ENCODE peak calls at places on chromosomes 2 and 18, in five cellular contexts. One of them, this sample, is unnamed.

GRCh38 chr2:223900531-223900930 is 44.6 kb downstream of the WDFY1 start:
- DNase-seq in neural crest cell: no peak
- DNase-seq in mucosa of descending colon: no peak
- DNase-seq in cardiac fibroblast: no peak
- DNase-seq in AG10803: no peak
- DNase-seq in this sample: no peak

GRCh38 chr18:45060102-45060501 is 379.4 kb downstream of the SETBP1 start:
- DNase-seq in neural crest cell: no peak
- DNase-seq in mucosa of descending colon: no peak
- DNase-seq in cardiac fibroblast: no peak
- DNase-seq in AG10803: no peak
- DNase-seq in this sample: no peak

GRCh38 chr2:45169339-45170190 is 160.3 kb upstream of the SIX2 start:
- DNase-seq in neural crest cell: peak; percentile 19
- DNase-seq in mucosa of descending colon: no peak
- DNase-seq in cardiac fibroblast: peak; percentile 65
- DNase-seq in AG10803: no peak
- DNase-seq in this sample: peak; percentile 92

GRCh38 chr2:72925328-72925943 is 8.1 kb downstream of the EMX1 start:
- DNase-seq in neural crest cell: no peak
- DNase-seq in mucosa of descending colon: no peak
- DNase-seq in cardiac fibroblast: no peak
- DNase-seq in AG10803: no peak
- DNase-seq in this sample: peak; percentile 88

GRCh38 chr2:46066116-46066515 is 231.1 kb upstream of the EPAS1 start:
- DNase-seq in neural crest cell: no peak
- DNase-seq in mucosa of descending colon: no peak
- DNase-seq in cardiac fibroblast: no peak
- DNase-seq in AG10803: no peak
- DNase-seq in this sample: no peak

GRCh38 chr2:134142341-134142738 is 111.5 kb upstream of the MGAT5 start:
- DNase-seq in neural crest cell: no peak
- DNase-seq in mucosa of descending colon: no peak
- DNase-seq in cardiac fibroblast: no peak
- DNase-seq in AG10803: no peak
- DNase-seq in this sample: no peak

GRCh38 chr2:28567076-28567471 is 71.2 kb downstream of the PLB1 start:
- DNase-seq in neural crest cell: no peak
- DNase-seq in mucosa of descending colon: no peak
- DNase-seq in cardiac fibroblast: no peak
- DNase-seq in AG10803: no peak
- DNase-seq in this sample: no peak

GRCh38 chr2:12270876-12271588 is 445.7 kb upstream of the TRIB2 start:
- DNase-seq in neural crest cell: no peak
- DNase-seq in mucosa of descending colon: no peak
- DNase-seq in cardiac fibroblast: no peak
- DNase-seq in AG10803: no peak
- DNase-seq in this sample: no peak

GRCh38 chr18:77733292-77733903 is 483.8 kb downstream of the GALR1 start:
- DNase-seq in neural crest cell: no peak
- DNase-seq in mucosa of descending colon: no peak
- DNase-seq in cardiac fibroblast: no peak
- DNase-seq in AG10803: no peak
- DNase-seq in this sample: no peak

GRCh38 chr2:206084468-206084869 is 1.5 kb downstream of the INO80D start:
- DNase-seq in neural crest cell: peak; percentile 35
- DNase-seq in mucosa of descending colon: peak; percentile 67
- DNase-seq in cardiac fibroblast: peak; percentile 77
- DNase-seq in AG10803: peak; percentile 85
- DNase-seq in this sample: peak; percentile 90

GRCh38 chr2:16678964-16679363 is 13.3 kb upstream of the CYRIA start:
- DNase-seq in neural crest cell: no peak
- DNase-seq in mucosa of descending colon: no peak
- DNase-seq in cardiac fibroblast: no peak
- DNase-seq in AG10803: no peak
- DNase-seq in this sample: no peak

GRCh38 chr2:232315049-232315922 is 63.3 kb upstream of the ALPP start:
- DNase-seq in neural crest cell: no peak
- DNase-seq in mucosa of descending colon: peak; percentile 73
- DNase-seq in cardiac fibroblast: peak; percentile 72
- DNase-seq in AG10803: peak; percentile 96
- DNase-seq in this sample: peak; percentile 97

GRCh38 chr18:73040247-73040646 is 172.5 kb upstream of the NETO1 start:
- DNase-seq in neural crest cell: no peak
- DNase-seq in mucosa of descending colon: no peak
- DNase-seq in cardiac fibroblast: no peak
- DNase-seq in AG10803: no peak
- DNase-seq in this sample: no peak

GRCh38 chr2:183614797-183615429 is 490.7 kb downstream of the NUP35 start:
- DNase-seq in neural crest cell: no peak
- DNase-seq in mucosa of descending colon: no peak
- DNase-seq in cardiac fibroblast: no peak
- DNase-seq in AG10803: no peak
- DNase-seq in this sample: no peak

GRCh38 chr2:80506563-80506962 is 202.0 kb upstream of the LRRTM1 start:
- DNase-seq in neural crest cell: no peak
- DNase-seq in mucosa of descending colon: no peak
- DNase-seq in cardiac fibroblast: no peak
- DNase-seq in AG10803: no peak
- DNase-seq in this sample: no peak

GRCh38 chr2:85175369-85176299 is 42.4 kb downstream of the TCF7L1 start:
- DNase-seq in neural crest cell: no peak
- DNase-seq in mucosa of descending colon: no peak
- DNase-seq in cardiac fibroblast: peak; percentile 41
- DNase-seq in AG10803: peak; percentile 61
- DNase-seq in this sample: peak; percentile 91

GRCh38 chr2:171132086-171132485 is 28.6 kb downstream of the TLK1 start:
- DNase-seq in neural crest cell: no peak
- DNase-seq in mucosa of descending colon: no peak
- DNase-seq in cardiac fibroblast: no peak
- DNase-seq in AG10803: no peak
- DNase-seq in this sample: no peak

GRCh38 chr2:16617282-16618266 is 48.1 kb downstream of the CYRIA start:
- DNase-seq in neural crest cell: peak; percentile 25
- DNase-seq in mucosa of descending colon: no peak
- DNase-seq in cardiac fibroblast: peak; percentile 67
- DNase-seq in AG10803: peak; percentile 18
- DNase-seq in this sample: peak; percentile 54

GRCh38 chr2:120486441-120486840 is 140.5 kb downstream of the INHBB start:
- DNase-seq in neural crest cell: no peak
- DNase-seq in mucosa of descending colon: peak; percentile 22
- DNase-seq in cardiac fibroblast: no peak
- DNase-seq in AG10803: no peak
- DNase-seq in this sample: peak; percentile 22

GRCh38 chr2:168787782-168788376 is 14.6 kb upstream of the NOSTRIN start:
- DNase-seq in neural crest cell: no peak
- DNase-seq in mucosa of descending colon: no peak
- DNase-seq in cardiac fibroblast: no peak
- DNase-seq in AG10803: no peak
- DNase-seq in this sample: no peak

GRCh38 chr2:48768669-48769068 is 13.1 kb upstream of the LHCGR start:
- DNase-seq in neural crest cell: no peak
- DNase-seq in mucosa of descending colon: no peak
- DNase-seq in cardiac fibroblast: no peak
- DNase-seq in AG10803: no peak
- DNase-seq in this sample: no peak

GRCh38 chr2:14761118-14761517 is 128.6 kb downstream of the LRATD1 start:
- DNase-seq in neural crest cell: no peak
- DNase-seq in mucosa of descending colon: no peak
- DNase-seq in cardiac fibroblast: no peak
- DNase-seq in AG10803: no peak
- DNase-seq in this sample: no peak

GRCh38 chr2:166127217-166128155 is at the start of gene SCN1A:
- DNase-seq in neural crest cell: peak; percentile 28
- DNase-seq in mucosa of descending colon: no peak
- DNase-seq in cardiac fibroblast: peak; percentile 64
- DNase-seq in AG10803: peak; percentile 48
- DNase-seq in this sample: peak; percentile 26
- TF ChIP-seq CTCF in neural crest cell: peak; percentile 80
- TF ChIP-seq CTCF in mucosa of descending colon: no peak
- TF ChIP-seq CTCF in cardiac fibroblast: peak; percentile 51
- TF ChIP-seq CTCF in AG10803: peak; percentile 70
- TF ChIP-seq CTCF in this sample: peak; percentile 69

GRCh38 chr18:12091742-12092141 is 1.9 kb upstream of the ANKRD62 start:
- DNase-seq in neural crest cell: no peak
- DNase-seq in mucosa of descending colon: no peak
- DNase-seq in cardiac fibroblast: no peak
- DNase-seq in AG10803: no peak
- DNase-seq in this sample: no peak

GRCh38 chr18:12088096-12088495 is 5.5 kb upstream of the ANKRD62 start:
- DNase-seq in neural crest cell: no peak
- DNase-seq in mucosa of descending colon: no peak
- DNase-seq in cardiac fibroblast: no peak
- DNase-seq in AG10803: no peak
- DNase-seq in this sample: no peak

GRCh38 chr18:12088731-12089375 is 4.8 kb upstream of the ANKRD62 start:
- DNase-seq in neural crest cell: no peak
- DNase-seq in mucosa of descending colon: peak; percentile 47
- DNase-seq in cardiac fibroblast: no peak
- DNase-seq in AG10803: no peak
- DNase-seq in this sample: no peak

GRCh38 chr18:12093520-12094257 is at the start of gene ANKRD62:
- DNase-seq in neural crest cell: no peak
- DNase-seq in mucosa of descending colon: no peak
- DNase-seq in cardiac fibroblast: no peak
- DNase-seq in AG10803: no peak
- DNase-seq in this sample: no peak

GRCh38 chr18:12092398-12093229 is 1.0 kb upstream of the ANKRD62 start:
- DNase-seq in neural crest cell: no peak
- DNase-seq in mucosa of descending colon: peak; percentile 61
- DNase-seq in cardiac fibroblast: no peak
- DNase-seq in AG10803: no peak
- DNase-seq in this sample: no peak
- TF ChIP-seq CTCF in neural crest cell: peak; percentile 47
- TF ChIP-seq CTCF in mucosa of descending colon: peak; percentile 28
- TF ChIP-seq CTCF in cardiac fibroblast: no peak
- TF ChIP-seq CTCF in AG10803: no peak
- TF ChIP-seq CTCF in this sample: no peak

GRCh38 chr2:237791977-237792727 is 6.4 kb upstream of the RBM44 start:
- DNase-seq in neural crest cell: no peak
- DNase-seq in mucosa of descending colon: no peak
- DNase-seq in cardiac fibroblast: peak; percentile 40
- DNase-seq in AG10803: peak; percentile 15
- DNase-seq in this sample: no peak
- TF ChIP-seq CTCF in neural crest cell: peak; percentile 43
- TF ChIP-seq CTCF in mucosa of descending colon: no peak
- TF ChIP-seq CTCF in cardiac fibroblast: peak; percentile 42
- TF ChIP-seq CTCF in AG10803: peak; percentile 31
- TF ChIP-seq CTCF in this sample: peak; percentile 24

GRCh38 chr18:57910817-57911216 is 107.7 kb upstream of the ATP8B1 start:
- DNase-seq in neural crest cell: peak; percentile 9
- DNase-seq in mucosa of descending colon: no peak
- DNase-seq in cardiac fibroblast: no peak
- DNase-seq in AG10803: no peak
- DNase-seq in this sample: no peak
- TF ChIP-seq CTCF in neural crest cell: peak; percentile 45
- TF ChIP-seq CTCF in mucosa of descending colon: no peak
- TF ChIP-seq CTCF in cardiac fibroblast: peak; percentile 51
- TF ChIP-seq CTCF in AG10803: peak; percentile 17
- TF ChIP-seq CTCF in this sample: peak; percentile 36

DNA sequence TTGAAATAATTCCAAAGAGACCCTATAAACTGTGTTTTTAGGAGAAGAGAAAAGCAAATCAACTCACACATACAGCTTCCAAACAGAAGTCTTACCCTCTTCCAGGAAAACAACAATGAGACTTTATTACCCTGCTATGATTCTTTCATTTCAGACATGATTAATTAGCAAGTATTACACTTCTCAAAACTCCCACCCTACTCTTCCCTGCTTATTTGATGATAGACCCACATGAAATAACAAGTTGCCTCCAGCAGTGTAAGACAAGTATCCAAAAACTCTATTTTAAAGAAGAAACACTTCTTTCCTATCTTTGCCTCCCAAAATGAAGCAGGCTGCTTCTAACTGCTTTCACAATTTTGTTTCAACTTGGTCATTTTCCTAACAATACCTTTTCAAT is 4.1 kb downstream of the FIGN start:
- DNase-seq in neural crest cell: no peak
- DNase-seq in mucosa of descending colon: no peak
- DNase-seq in cardiac fibroblast: no peak
- DNase-seq in AG10803: no peak
- DNase-seq in this sample: peak; percentile 48
- TF ChIP-seq CTCF in neural crest cell: no peak
- TF ChIP-seq CTCF in mucosa of descending colon: no peak
- TF ChIP-seq CTCF in cardiac fibroblast: no peak
- TF ChIP-seq CTCF in AG10803: no peak
- TF ChIP-seq CTCF in this sample: no peak

DNA sequence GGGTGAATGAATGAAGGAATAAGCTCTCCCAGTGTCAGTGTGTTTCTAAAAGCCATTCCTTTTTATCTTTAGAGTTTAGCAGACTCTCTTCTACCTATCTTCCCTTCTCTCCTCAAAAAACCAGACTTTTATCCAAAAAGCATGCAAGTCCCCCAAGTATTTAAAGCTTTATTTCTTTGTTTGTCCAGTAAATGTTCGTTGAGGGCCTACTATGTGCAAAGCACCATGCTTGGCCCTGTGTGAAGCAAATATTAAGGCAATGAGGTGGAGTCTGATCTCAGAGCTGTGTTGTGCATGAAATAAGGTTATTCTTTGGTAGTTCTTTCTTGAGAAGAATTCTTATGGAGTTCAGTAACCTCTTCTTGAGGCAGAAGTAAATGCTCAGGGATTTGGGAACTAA is 28.3 kb upstream of the CASP10 start:
- DNase-seq in neural crest cell: no peak
- DNase-seq in mucosa of descending colon: no peak
- DNase-seq in cardiac fibroblast: no peak
- DNase-seq in AG10803: no peak
- DNase-seq in this sample: no peak
- TF ChIP-seq CTCF in neural crest cell: no peak
- TF ChIP-seq CTCF in mucosa of descending colon: no peak
- TF ChIP-seq CTCF in cardiac fibroblast: no peak
- TF ChIP-seq CTCF in AG10803: no peak
- TF ChIP-seq CTCF in this sample: no peak

DNA sequence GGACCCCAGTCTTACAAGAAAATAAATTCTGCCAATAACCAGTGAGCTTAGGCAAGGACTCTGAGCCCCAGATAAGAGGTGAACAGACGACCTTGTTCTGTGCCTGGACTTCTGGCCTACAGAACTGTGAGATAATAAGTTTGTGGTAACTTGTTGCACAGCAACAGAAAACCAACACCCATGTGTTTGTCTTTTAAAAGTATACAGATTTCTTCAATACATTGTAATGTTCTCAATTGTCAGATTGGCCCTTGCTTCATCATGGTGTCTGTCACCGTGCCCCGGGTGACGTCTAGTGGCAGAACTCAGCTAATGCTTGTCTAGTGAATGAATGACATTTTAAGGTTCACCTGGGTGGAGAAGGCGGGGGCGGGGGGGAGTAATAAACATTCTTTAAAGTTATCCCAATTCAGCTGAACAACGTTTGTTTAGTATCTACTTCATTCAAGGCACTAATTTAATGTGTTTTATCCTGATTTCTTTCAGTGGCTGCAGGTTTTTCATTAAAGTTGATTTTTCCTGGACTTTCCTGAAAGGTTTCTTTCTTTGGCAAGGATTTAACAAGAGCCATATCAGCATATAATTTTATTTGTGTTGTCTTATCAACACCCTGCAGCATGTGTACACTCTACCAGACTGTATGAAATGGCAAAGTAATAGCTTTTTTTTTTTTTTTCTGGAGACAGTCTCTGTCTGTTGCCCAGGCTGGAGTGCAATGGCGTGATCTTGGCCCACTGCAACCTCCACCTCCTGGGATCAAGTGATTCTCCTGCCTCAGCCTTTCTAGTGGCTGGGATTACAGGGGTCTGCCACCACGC is 123.8 kb upstream of the DLX2 start:
- DNase-seq in neural crest cell: no peak
- DNase-seq in mucosa of descending colon: peak; percentile 80
- DNase-seq in cardiac fibroblast: no peak
- DNase-seq in AG10803: no peak
- DNase-seq in this sample: no peak
- TF ChIP-seq CTCF in neural crest cell: no peak
- TF ChIP-seq CTCF in mucosa of descending colon: peak; percentile 8
- TF ChIP-seq CTCF in cardiac fibroblast: no peak
- TF ChIP-seq CTCF in AG10803: no peak
- TF ChIP-seq CTCF in this sample: no peak

This sample was measured in osteoblast.